ENCODE peak calls at places on chromosomes 3 and 15, in ten cellular contexts. N is right lobe of liver, G is upper lobe of left lung, H is heart left ventricle, W is HepG2, E is HCT116, U is body of pancreas, S is IMR-90, D is K562, B is GM12878. Q is an unnamed sample. For H3K36me3, the result is how much of the 10 kb centered on the place peaks cover.

GRCh38 chr3:123679712-123680386 is 95.0 kb upstream of the HACD2 start:
- ATAC-seq in N (no peak), G (no peak), H (peak), W (no peak), E (no peak), U (no peak), S (no peak), D (no peak), B (no peak), Q (peak)

GRCh38 chr15:55907797-55908196 is 85.6 kb downstream of the NEDD4 start:
- ATAC-seq in N (no peak), G (no peak), H (no peak), W (no peak), E (peak), U (no peak), S (peak), D (no peak), B (no peak), Q (no peak)

GRCh38 chr15:63560741-63561448 is 36.3 kb upstream of the FBXL22 start:
- ATAC-seq in N (no peak), G (no peak), H (no peak), W (no peak), E (no peak), U (no peak), S (no peak), D (no peak), B (peak), Q (no peak)

GRCh38 chr3:132822837-132823236 is 100.6 kb upstream of the NPHP3 start:
- ATAC-seq in N (no peak), G (no peak), H (no peak), W (no peak), E (no peak), U (no peak), S (no peak), D (no peak), B (no peak), Q (no peak)

GRCh38 chr3:38084019-38084968 is 45.3 kb downstream of the DLEC1 start:
- ATAC-seq in N (no peak), G (peak), H (peak), W (peak), E (peak), U (peak), S (peak), D (peak), B (peak), Q (peak)

GRCh38 chr15:94882071-94882712 is 650.8 kb downstream of the MCTP2 start:
- ATAC-seq in N (no peak), G (peak), H (no peak), W (no peak), E (no peak), U (no peak), S (no peak), D (no peak), B (peak), Q (no peak)

GRCh38 chr15:38631126-38632075 is 66.8 kb upstream of the RASGRP1 start:
- ATAC-seq in N (no peak), G (no peak), H (no peak), W (no peak), E (no peak), U (no peak), S (no peak), D (no peak), B (peak), Q (no peak)

GRCh38 chr3:152322756-152323155 is 54.0 kb downstream of the MBNL1 start:
- ATAC-seq in N (peak), G (no peak), H (peak), W (no peak), E (no peak), U (no peak), S (no peak), D (no peak), B (peak), Q (peak)

GRCh38 chr3:113086506-113087461 is 96.0 kb downstream of the GTPBP8 start:
- ATAC-seq in N (no peak), G (no peak), H (no peak), W (peak), E (peak), U (no peak), S (no peak), D (no peak), B (no peak), Q (no peak)

GRCh38 chr3:53032609-53033008 is 13.3 kb downstream of the SFMBT1 start:
- ATAC-seq in N (peak), G (no peak), H (no peak), W (peak), E (no peak), U (no peak), S (no peak), D (no peak), B (no peak), Q (no peak)

GRCh38 chr15:76181705-76182107 is 121.9 kb downstream of the TMEM266 start:
- ATAC-seq in N (no peak), G (no peak), H (no peak), W (no peak), E (no peak), U (no peak), S (no peak), D (no peak), B (peak), Q (no peak)

GRCh38 chr3:157572559-157573270 is 69.5 kb upstream of the VEPH1 start:
- ATAC-seq in N (peak), G (no peak), H (peak), W (peak), E (peak), U (peak), S (peak), D (peak), B (peak), Q (peak)

GRCh38 chr3:184235381-184236032 is 6.1 kb downstream of the VWA5B2 start:
- ATAC-seq in N (no peak), G (no peak), H (no peak), W (no peak), E (no peak), U (no peak), S (no peak), D (no peak), B (no peak), Q (no peak)

GRCh38 chr3:66655119-66655518 is 154.3 kb upstream of the LRIG1 start:
- ATAC-seq in N (no peak), G (no peak), H (no peak), W (peak), E (no peak), U (no peak), S (no peak), D (no peak), B (no peak), Q (no peak)

GRCh38 chr3:188269040-188269439 is 115.1 kb downstream of the LPP start:
- ATAC-seq in N (no peak), G (no peak), H (no peak), W (no peak), E (no peak), U (no peak), S (no peak), D (no peak), B (no peak), Q (no peak)

GRCh38 chr3:16178628-16178988 is 4.1 kb downstream of the GALNT15 start:
- ATAC-seq in N (no peak), G (no peak), H (no peak), W (peak), E (peak), U (no peak), S (no peak), D (peak), B (peak), Q (no peak)

GRCh38 chr3:194657439-194657838 is 14.6 kb downstream of the LSG1 start:
- ATAC-seq in N (no peak), G (no peak), H (no peak), W (no peak), E (no peak), U (no peak), S (no peak), D (no peak), B (no peak), Q (no peak)

GRCh38 chr3:121018917-121019321 is 110.9 kb downstream of the STXBP5L start:
- ATAC-seq in N (no peak), G (no peak), H (no peak), W (no peak), E (no peak), U (no peak), S (no peak), D (no peak), B (no peak), Q (no peak)

GRCh38 chr3:31105438-31106077 is 211.1 kb upstream of the GADL1 start:
- ATAC-seq in N (no peak), G (no peak), H (peak), W (no peak), E (no peak), U (no peak), S (peak), D (peak), B (no peak), Q (no peak)

GRCh38 chr15:85318048-85318731 is 62.2 kb upstream of the AKAP13 start:
- ATAC-seq in N (peak), G (peak), H (peak), W (peak), E (peak), U (no peak), S (peak), D (no peak), B (peak), Q (no peak)

GRCh38 chr3:142053244-142053643 is 96.1 kb downstream of the TFDP2 start:
- ATAC-seq in N (no peak), G (no peak), H (no peak), W (no peak), E (no peak), U (no peak), S (no peak), D (no peak), B (no peak), Q (no peak)

GRCh38 chr15:74122403-74123130 is 7.8 kb upstream of the ISLR2 start:
- ATAC-seq in N (no peak), G (no peak), H (no peak), W (no peak), E (no peak), U (no peak), S (no peak), D (no peak), B (peak), Q (no peak)

GRCh38 chr3:40621252-40621651 is 96.5 kb downstream of the ZNF621 start:
- ATAC-seq in N (no peak), G (peak), H (no peak), W (no peak), E (no peak), U (no peak), S (no peak), D (no peak), B (no peak), Q (no peak)

GRCh38 chr3:99499235-99499798 is 139.1 kb upstream of the COL8A1 start:
- ATAC-seq in N (peak), G (peak), H (peak), W (peak), E (peak), U (no peak), S (peak), D (peak), B (peak), Q (peak)

GRCh38 chr15:75024102-75024636 is 779 bp downstream of the PPCDC start:
- ATAC-seq in N (peak), G (no peak), H (peak), W (peak), E (peak), U (peak), S (no peak), D (peak), B (peak), Q (peak)

GRCh38 chr15:51966192-51966591 is 5.4 kb downstream of the LEO1 start:
- ATAC-seq in N (no peak), G (no peak), H (no peak), W (no peak), E (no peak), U (no peak), S (no peak), D (no peak), B (no peak), Q (no peak)
- H3K36me3 ChIP-seq in N (under half), G (under half), H (under half), W (under half), E (under half), U (under half), S (under half), D (under half), B (under half), Q (under half)

GRCh38 chr3:156148345-156148945 is 28.1 kb downstream of the KCNAB1 start:
- ATAC-seq in N (no peak), G (no peak), H (no peak), W (no peak), E (no peak), U (no peak), S (no peak), D (no peak), B (no peak), Q (no peak)

GRCh38 chr3:156140196-156140595 is 19.8 kb downstream of the KCNAB1 start:
- ATAC-seq in N (no peak), G (no peak), H (no peak), W (no peak), E (no peak), U (no peak), S (no peak), D (no peak), B (no peak), Q (no peak)

GRCh38 chr3:156143136-156143535 is 22.8 kb downstream of the KCNAB1 start:
- ATAC-seq in N (no peak), G (no peak), H (no peak), W (no peak), E (no peak), U (no peak), S (no peak), D (no peak), B (no peak), Q (no peak)

GRCh38 chr3:156142649-156143048 is 22.3 kb downstream of the KCNAB1 start:
- ATAC-seq in N (no peak), G (no peak), H (no peak), W (no peak), E (no peak), U (no peak), S (no peak), D (no peak), B (no peak), Q (no peak)
- TF ChIP-seq POLR2A in N (no peak), G (no peak), H (no peak), W (no peak), E (no peak), U (no peak), S (no peak), D (no peak), B (no peak), Q (no peak)

DNA sequence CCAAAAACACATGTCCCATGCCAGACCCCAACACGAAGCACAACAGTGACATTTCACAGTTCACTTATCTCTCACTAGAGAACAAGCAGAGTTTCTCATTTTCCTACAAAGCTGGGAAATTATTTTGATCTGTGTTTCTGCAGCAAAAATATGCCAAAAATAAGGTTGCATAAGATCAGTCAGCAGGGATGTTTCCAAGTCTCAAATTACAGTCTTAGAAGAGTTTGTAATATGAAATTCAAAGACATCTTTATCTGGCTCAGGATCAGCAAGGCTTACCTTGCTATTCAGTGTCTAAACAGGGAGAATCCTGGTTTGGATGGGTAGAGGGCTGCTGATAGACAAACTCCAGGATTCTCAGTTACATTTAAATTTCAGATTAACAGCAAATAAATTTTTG is 75.5 kb downstream of the GJD2 start:
- ATAC-seq in N (no peak), G (no peak), H (no peak), W (no peak), E (no peak), U (no peak), S (no peak), D (no peak), B (no peak), Q (no peak)
- H3K36me3 ChIP-seq in N (under half), G (under half), H (under half), W (under half), E (under half), U (under half), S (under half), D (under half), B (under half), Q (under half)

GRCh38 chr3:50294492-50295403 is 2.5 kb upstream of the IFRD2 start:
- ATAC-seq in N (no peak), G (no peak), H (no peak), W (no peak), E (no peak), U (no peak), S (no peak), D (no peak), B (no peak), Q (no peak)

GRCh38 chr3:50290116-50290745 is 2.0 kb downstream of the IFRD2 start:
- ATAC-seq in N (no peak), G (no peak), H (no peak), W (no peak), E (no peak), U (no peak), S (no peak), D (no peak), B (no peak), Q (no peak)

GRCh38 chr3:50292924-50293801 is 934 bp upstream of the IFRD2 start:
- ATAC-seq in N (no peak), G (no peak), H (no peak), W (peak), E (no peak), U (no peak), S (no peak), D (no peak), B (no peak), Q (no peak)

GRCh38 chr3:50294089-50294488 is 1.9 kb upstream of the IFRD2 start:
- ATAC-seq in N (no peak), G (no peak), H (no peak), W (no peak), E (no peak), U (no peak), S (no peak), D (no peak), B (no peak), Q (no peak)

GRCh38 chr3:50292159-50292923 is at the start of gene IFRD2:
- ATAC-seq in N (peak), G (peak), H (peak), W (peak), E (peak), U (peak), S (peak), D (peak), B (peak), Q (peak)
- TF ChIP-seq POLR2A in N (peak), G (no peak), H (peak), W (peak), E (peak), U (peak), S (peak), D (peak), B (peak), Q (peak)